ENCODE peak calls at places on chromosomes 13 and 19, in ten cellular contexts. Z, Y, D, O, S, N, P, B, U and M are unnamed samples.

GRCh38 chr19:50203281-50204080 is at the start of gene MYH14:
- DNase-seq in Z (no peak), D (no peak), N (no peak), U (no peak), S (no peak), P (peak), O (peak), Y (peak), B (no peak), M (no peak)

GRCh38 chr13:102040812-102041211 is 361.0 kb downstream of the FGF14 start:
- DNase-seq in Z (no peak), U (no peak), N (no peak), S (no peak), B (no peak), O (no peak), P (no peak), D (no peak), Y (no peak), M (no peak)

GRCh38 chr13:24232037-24232436 is 71.5 kb downstream of the SPATA13 start:
- DNase-seq in N (no peak), Z (no peak), Y (no peak), S (no peak), O (no peak), B (no peak), U (no peak), D (no peak), P (no peak), M (no peak)

GRCh38 chr19:48636859-48637448 is at the start of gene DBP:
- DNase-seq in Z (no peak), Y (no peak), D (no peak), S (peak), P (no peak), O (peak), B (no peak), U (peak), N (no peak), M (no peak)

GRCh38 chr13:111857336-111857735 is 209.6 kb upstream of the SOX1 start:
- DNase-seq in B (no peak), N (no peak), U (no peak), O (no peak), S (no peak), D (no peak), P (no peak), Z (no peak), Y (no peak), M (no peak)

GRCh38 chr13:58343081-58343480 is 711.5 kb downstream of the PCDH17 start:
- DNase-seq in N (no peak), U (no peak), D (no peak), Z (no peak), O (no peak), Y (no peak), B (no peak), P (no peak), S (no peak), M (no peak)

GRCh38 chr19:45881082-45881908 is 4.6 kb downstream of the IRF2BP1 start:
- DNase-seq in Z (no peak), S (no peak), O (no peak), N (no peak), B (no peak), D (no peak), Y (no peak), U (no peak), P (no peak), M (no peak)

GRCh38 chr13:98909016-98909415 is 68.8 kb downstream of the DOCK9 start:
- DNase-seq in O (no peak), Y (no peak), Z (no peak), U (no peak), D (no peak), P (no peak), B (no peak), S (no peak), N (no peak), M (no peak)

GRCh38 chr13:66578305-66578704 is 651.8 kb downstream of the PCDH9 start:
- DNase-seq in D (no peak), O (no peak), B (no peak), Y (no peak), N (no peak), Z (no peak), P (no peak), S (no peak), U (no peak), M (no peak)

GRCh38 chr19:13171146-13171545 is 20.9 kb downstream of the IER2 start:
- DNase-seq in Y (no peak), O (no peak), S (no peak), U (no peak), N (no peak), D (no peak), Z (no peak), B (no peak), P (no peak), M (no peak)

GRCh38 chr19:55692681-55693081 is 17.7 kb downstream of the EPN1 start:
- DNase-seq in D (no peak), B (no peak), Y (no peak), O (no peak), Z (no peak), U (no peak), P (no peak), S (no peak), N (no peak), M (no peak)

GRCh38 chr13:34346626-34347025 is 528.7 kb downstream of the RFC3 start:
- DNase-seq in Y (peak), O (no peak), N (no peak), S (no peak), U (no peak), B (no peak), Z (no peak), D (no peak), P (no peak), M (no peak)

GRCh38 chr19:31253816-31254551 is 95.3 kb downstream of the TSHZ3 start:
- DNase-seq in S (no peak), B (no peak), N (peak), D (no peak), Y (peak), O (no peak), Z (no peak), P (no peak), U (no peak), M (no peak)

GRCh38 chr19:4573682-4574081 is 14.2 kb upstream of the SEMA6B start:
- DNase-seq in O (no peak), P (no peak), Y (no peak), B (no peak), S (no peak), D (no peak), U (no peak), Z (no peak), N (no peak), M (no peak)

GRCh38 chr19:662207-662961 is 630 bp downstream of the RNF126 start:
- DNase-seq in O (peak), N (no peak), S (peak), U (no peak), D (peak), P (no peak), Y (peak), Z (peak), B (no peak), M (peak)

GRCh38 chr13:27869436-27870090 is 50.2 kb upstream of the PDX1 start:
- DNase-seq in Z (no peak), P (no peak), O (no peak), N (no peak), Y (no peak), B (no peak), S (no peak), U (no peak), D (no peak), M (no peak)

GRCh38 chr13:113117335-113117872 is 5.2 kb upstream of the F10 start:
- DNase-seq in B (no peak), O (no peak), N (no peak), D (no peak), Z (no peak), Y (peak), S (no peak), P (no peak), U (no peak), M (no peak)

GRCh38 chr19:34336781-34337271 is 28.2 kb upstream of the GPI start:
- DNase-seq in N (no peak), P (peak), B (no peak), D (no peak), S (peak), O (no peak), Y (peak), Z (peak), U (no peak), M (peak)

GRCh38 chr19:2140193-2140545 is 11.2 kb downstream of the AP3D1 start:
- DNase-seq in Z (no peak), P (no peak), B (no peak), N (no peak), Y (no peak), O (no peak), U (no peak), D (no peak), S (no peak), M (no peak)

GRCh38 chr13:111893071-111893606 is 173.8 kb upstream of the SOX1 start:
- DNase-seq in B (no peak), O (no peak), U (no peak), S (no peak), N (no peak), D (no peak), Z (no peak), Y (no peak), P (peak), M (no peak)

GRCh38 chr19:35106291-35106583 is 9.4 kb upstream of the FXYD3 start:
- DNase-seq in O (peak), Y (no peak), Z (no peak), U (no peak), B (no peak), P (peak), N (no peak), S (no peak), D (no peak), M (no peak)

GRCh38 chr13:60431108-60431700 is 34.2 kb downstream of the TDRD3 start:
- DNase-seq in N (peak), Z (peak), S (no peak), D (no peak), Y (peak), P (peak), U (no peak), O (no peak), B (peak), M (peak)

GRCh38 chr19:53503126-53503525 is 34.8 kb upstream of the ZNF331 start:
- DNase-seq in O (no peak), U (no peak), P (no peak), Y (no peak), D (no peak), S (no peak), B (no peak), N (no peak), Z (no peak), M (no peak)

GRCh38 chr13:26961890-26962615 is 201.5 kb upstream of the GPR12 start:
- DNase-seq in U (no peak), Y (no peak), B (no peak), P (no peak), D (no peak), N (no peak), O (no peak), S (no peak), Z (no peak), M (no peak)

GRCh38 chr13:94860981-94861407 is 148.6 kb upstream of the SOX21 start:
- DNase-seq in B (no peak), S (no peak), N (no peak), P (no peak), Z (peak), D (no peak), Y (peak), U (no peak), O (no peak), M (no peak)

GRCh38 chr19:7188682-7189629 is 105.3 kb downstream of the INSR start:
- DNase-seq in U (no peak), B (no peak), P (no peak), N (no peak), Y (no peak), Z (no peak), O (no peak), S (no peak), D (no peak), M (no peak)

GRCh38 chr13:74434782-74435181 is 300.6 kb upstream of the KLF12 start:
- DNase-seq in P (no peak), U (no peak), S (no peak), Z (no peak), D (no peak), B (no peak), N (no peak), O (no peak), Y (no peak), M (no peak)

GRCh38 chr19:1941146-1942077 is at the start of gene CSNK1G2:
- DNase-seq in Z (no peak), U (no peak), Y (peak), S (no peak), O (no peak), P (no peak), B (no peak), D (no peak), N (no peak), M (no peak)

GRCh38 chr13:75579529-75579928 is 29.9 kb downstream of the UCHL3 start:
- DNase-seq in O (no peak), P (no peak), Z (no peak), B (no peak), N (no peak), S (no peak), Y (no peak), D (no peak), U (no peak), M (no peak)

GRCh38 chr13:106530209-106530906 is 5.1 kb downstream of the EFNB2 start:
- DNase-seq in D (no peak), B (no peak), U (no peak), N (no peak), Z (no peak), Y (no peak), P (no peak), O (no peak), S (no peak), M (no peak)

GRCh38 chr19:3145909-3146676 is 10.3 kb downstream of the GNA15 start:
- DNase-seq in B (no peak), S (no peak), Z (no peak), N (no peak), Y (no peak), U (no peak), P (peak), D (no peak), O (no peak), M (no peak)

GRCh38 chr13:78067290-78067689 is 148.7 kb upstream of the EDNRB start:
- DNase-seq in Y (no peak), Z (no peak), S (no peak), P (no peak), U (no peak), D (no peak), B (no peak), N (no peak), O (no peak), M (no peak)

GRCh38 chr19:53947624-53948023 is 15.1 kb upstream of the CACNG8 start:
- DNase-seq in P (no peak), S (no peak), Z (no peak), N (no peak), Y (no peak), U (no peak), B (no peak), D (no peak), O (no peak), M (no peak)

GRCh38 chr19:32372726-32373613 is 27.6 kb downstream of the ZNF507 start:
- DNase-seq in N (no peak), O (no peak), Y (no peak), D (no peak), P (no peak), Z (no peak), S (no peak), U (no peak), B (no peak), M (no peak)

GRCh38 chr13:22703601-22704209 is 477.1 kb upstream of the SGCG start:
- DNase-seq in O (no peak), Z (no peak), S (no peak), Y (no peak), B (no peak), U (no peak), P (no peak), N (no peak), D (no peak), M (no peak)